ENCODE peak calls at places on chromosome 19, in five cellular contexts. One of them, this sample, is unnamed.

GRCh38 chr19:45632468-45633196 is 6.6 kb downstream of the EML2 start:
- DNase-seq in endodermal cell: peak; percentile 98
- DNase-seq in mesendoderm: peak; percentile 92
- DNase-seq in right lobe of liver: no peak
- DNase-seq in effector memory CD4-positive, alpha-beta T cell: peak; percentile 26
- DNase-seq in this sample: peak; percentile 34

GRCh38 chr19:28437390-28438346 is 775.3 kb downstream of the UQCRFS1 start:
- DNase-seq in endodermal cell: no peak
- DNase-seq in mesendoderm: no peak
- DNase-seq in right lobe of liver: no peak
- DNase-seq in effector memory CD4-positive, alpha-beta T cell: no peak
- DNase-seq in this sample: no peak

GRCh38 chr19:22532388-22533310 is 101.5 kb upstream of the ZNF492 start:
- DNase-seq in endodermal cell: no peak
- DNase-seq in mesendoderm: no peak
- DNase-seq in right lobe of liver: peak; percentile 55
- DNase-seq in effector memory CD4-positive, alpha-beta T cell: no peak
- DNase-seq in this sample: no peak

GRCh38 chr19:4534836-4535658 is at the start of gene PLIN5:
- DNase-seq in endodermal cell: peak; percentile 97
- DNase-seq in mesendoderm: peak; percentile 92
- DNase-seq in right lobe of liver: peak; percentile 98
- DNase-seq in effector memory CD4-positive, alpha-beta T cell: peak; percentile 14
- DNase-seq in this sample: peak; percentile 57

GRCh38 chr19:9498183-9498902 is at the start of gene ZNF560:
- DNase-seq in endodermal cell: peak; percentile 55
- DNase-seq in mesendoderm: no peak
- DNase-seq in right lobe of liver: no peak
- DNase-seq in effector memory CD4-positive, alpha-beta T cell: no peak
- DNase-seq in this sample: no peak

GRCh38 chr19:53881482-53882390 is at the start of gene PRKCG:
- DNase-seq in endodermal cell: peak; percentile 85
- DNase-seq in mesendoderm: peak; percentile 69
- DNase-seq in right lobe of liver: peak; percentile 49
- DNase-seq in effector memory CD4-positive, alpha-beta T cell: peak; percentile 68
- DNase-seq in this sample: peak; percentile 53

GRCh38 chr19:11540642-11541041 is 2.0 kb downstream of the CNN1 start:
- DNase-seq in endodermal cell: no peak
- DNase-seq in mesendoderm: no peak
- DNase-seq in right lobe of liver: no peak
- DNase-seq in effector memory CD4-positive, alpha-beta T cell: no peak
- DNase-seq in this sample: no peak

GRCh38 chr19:16367269-16367683 is 42.6 kb downstream of the KLF2 start:
- DNase-seq in endodermal cell: no peak
- DNase-seq in mesendoderm: no peak
- DNase-seq in right lobe of liver: no peak
- DNase-seq in effector memory CD4-positive, alpha-beta T cell: peak; percentile 64
- DNase-seq in this sample: no peak

GRCh38 chr19:31976775-31977536 is 368.5 kb upstream of the ZNF507 start:
- DNase-seq in endodermal cell: peak; percentile 21
- DNase-seq in mesendoderm: no peak
- DNase-seq in right lobe of liver: no peak
- DNase-seq in effector memory CD4-positive, alpha-beta T cell: no peak
- DNase-seq in this sample: no peak

GRCh38 chr19:17138937-17139598 is 63.5 kb downstream of the MYO9B start:
- DNase-seq in endodermal cell: no peak
- DNase-seq in mesendoderm: no peak
- DNase-seq in right lobe of liver: peak; percentile 94
- DNase-seq in effector memory CD4-positive, alpha-beta T cell: no peak
- DNase-seq in this sample: no peak

GRCh38 chr19:46862504-46862835 is 1.7 kb downstream of the ARHGAP35 start:
- DNase-seq in endodermal cell: no peak
- DNase-seq in mesendoderm: no peak
- DNase-seq in right lobe of liver: no peak
- DNase-seq in effector memory CD4-positive, alpha-beta T cell: no peak
- DNase-seq in this sample: no peak
- H3K4me1 ChIP-seq in endodermal cell: peaks cover 12% of the 10 kb centered on the region
- H3K4me1 ChIP-seq in mesendoderm: peaks cover 19% of the 10 kb centered on the region
- H3K4me1 ChIP-seq in right lobe of liver: no peaks in the 10 kb centered on the region
- H3K4me1 ChIP-seq in effector memory CD4-positive, alpha-beta T cell: peaks cover 31% of the 10 kb centered on the region
- H3K4me1 ChIP-seq in this sample: peaks cover 40% of the 10 kb centered on the region

GRCh38 chr19:48878219-48879024 is 6.2 kb downstream of the PPP1R15A start:
- DNase-seq in endodermal cell: no peak
- DNase-seq in mesendoderm: no peak
- DNase-seq in right lobe of liver: no peak
- DNase-seq in effector memory CD4-positive, alpha-beta T cell: no peak
- DNase-seq in this sample: no peak
- H3K4me1 ChIP-seq in endodermal cell: no peaks in the 10 kb centered on the region
- H3K4me1 ChIP-seq in mesendoderm: peaks cover 9% of the 10 kb centered on the region
- H3K4me1 ChIP-seq in right lobe of liver: no peaks in the 10 kb centered on the region
- H3K4me1 ChIP-seq in effector memory CD4-positive, alpha-beta T cell: peaks cover 29% of the 10 kb centered on the region
- H3K4me1 ChIP-seq in this sample: peaks cover 27% of the 10 kb centered on the region

GRCh38 chr19:19656451-19657396 is 6.8 kb downstream of the ATP13A1 start:
- DNase-seq in endodermal cell: no peak
- DNase-seq in mesendoderm: no peak
- DNase-seq in right lobe of liver: no peak
- DNase-seq in effector memory CD4-positive, alpha-beta T cell: no peak
- DNase-seq in this sample: no peak
- H3K4me1 ChIP-seq in endodermal cell: no peaks in the 10 kb centered on the region
- H3K4me1 ChIP-seq in mesendoderm: no peaks in the 10 kb centered on the region
- H3K4me1 ChIP-seq in right lobe of liver: no peaks in the 10 kb centered on the region
- H3K4me1 ChIP-seq in effector memory CD4-positive, alpha-beta T cell: peaks cover 5% of the 10 kb centered on the region
- H3K4me1 ChIP-seq in this sample: peaks cover 8% of the 10 kb centered on the region

DNA sequence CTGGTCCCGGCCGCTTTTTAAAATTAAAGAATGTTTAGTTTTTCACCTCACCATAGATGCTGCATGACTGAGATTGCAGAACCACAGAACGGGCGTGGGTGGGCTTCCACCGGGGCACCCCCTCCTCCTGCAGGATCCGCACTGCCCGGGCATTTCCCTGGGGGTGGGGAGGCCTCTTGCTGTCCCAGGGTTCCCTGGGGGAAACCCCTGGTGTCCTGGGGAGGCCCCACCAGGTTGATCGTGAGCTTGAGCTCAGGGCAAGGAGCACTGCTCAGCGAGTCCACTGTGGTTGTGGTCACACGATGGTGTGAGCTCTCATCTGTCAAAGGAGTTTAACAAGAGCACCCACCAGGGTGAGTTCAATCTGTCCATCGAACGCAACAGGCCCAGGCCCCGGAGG is 11.4 kb upstream of the TCF3 start:
- DNase-seq in endodermal cell: no peak
- DNase-seq in mesendoderm: no peak
- DNase-seq in right lobe of liver: no peak
- DNase-seq in effector memory CD4-positive, alpha-beta T cell: no peak
- DNase-seq in this sample: no peak
- H3K4me1 ChIP-seq in endodermal cell: no peaks in the 10 kb centered on the region
- H3K4me1 ChIP-seq in mesendoderm: no peaks in the 10 kb centered on the region
- H3K4me1 ChIP-seq in right lobe of liver: no peaks in the 10 kb centered on the region
- H3K4me1 ChIP-seq in effector memory CD4-positive, alpha-beta T cell: peaks cover 3% of the 10 kb centered on the region
- H3K4me1 ChIP-seq in this sample: peaks cover 10% of the 10 kb centered on the region

GRCh38 chr19:42121036-42121621 is 11.1 kb downstream of the POU2F2 start:
- DNase-seq in endodermal cell: no peak
- DNase-seq in mesendoderm: no peak
- DNase-seq in right lobe of liver: no peak
- DNase-seq in effector memory CD4-positive, alpha-beta T cell: no peak
- DNase-seq in this sample: no peak
- H3K4me1 ChIP-seq in endodermal cell: no peaks in the 10 kb centered on the region
- H3K4me1 ChIP-seq in mesendoderm: peaks cover 2% of the 10 kb centered on the region
- H3K4me1 ChIP-seq in right lobe of liver: no peaks in the 10 kb centered on the region
- H3K4me1 ChIP-seq in effector memory CD4-positive, alpha-beta T cell: peaks cover 39% of the 10 kb centered on the region
- H3K4me1 ChIP-seq in this sample: peaks cover 49% of the 10 kb centered on the region

GRCh38 chr19:2035590-2035991 is 15.5 kb downstream of the MKNK2 start:
- DNase-seq in endodermal cell: peak; percentile 81
- DNase-seq in mesendoderm: no peak
- DNase-seq in right lobe of liver: no peak
- DNase-seq in effector memory CD4-positive, alpha-beta T cell: no peak
- DNase-seq in this sample: no peak
- H3K4me1 ChIP-seq in endodermal cell: no peaks in the 10 kb centered on the region
- H3K4me1 ChIP-seq in mesendoderm: no peaks in the 10 kb centered on the region
- H3K4me1 ChIP-seq in right lobe of liver: peaks cover 5% of the 10 kb centered on the region
- H3K4me1 ChIP-seq in effector memory CD4-positive, alpha-beta T cell: peaks cover 30% of the 10 kb centered on the region
- H3K4me1 ChIP-seq in this sample: peaks cover 42% of the 10 kb centered on the region

DNA sequence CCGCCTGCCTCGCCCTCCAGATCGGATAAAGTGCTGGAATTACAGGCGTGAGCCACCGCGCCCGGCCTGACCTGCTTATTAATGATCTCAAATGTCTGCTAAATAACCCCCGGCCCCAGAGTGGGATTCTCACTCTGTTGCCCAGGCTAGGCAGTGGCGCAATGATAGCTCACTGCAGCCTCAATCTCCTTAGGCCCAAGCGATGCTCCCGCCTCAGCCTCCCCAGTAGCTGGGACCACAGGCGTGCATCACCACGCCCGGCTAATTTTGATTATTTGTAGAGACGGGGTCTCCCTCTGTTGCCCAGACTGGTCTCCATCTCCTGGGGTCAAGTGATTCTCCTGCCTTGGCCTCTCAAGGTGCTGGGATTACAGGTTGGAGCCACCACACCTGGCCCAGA is 626 bp upstream of the ATP5F1D start:
- DNase-seq in endodermal cell: peak; percentile 61
- DNase-seq in mesendoderm: no peak
- DNase-seq in right lobe of liver: no peak
- DNase-seq in effector memory CD4-positive, alpha-beta T cell: no peak
- DNase-seq in this sample: no peak
- H3K4me1 ChIP-seq in endodermal cell: peaks cover 5% of the 10 kb centered on the region
- H3K4me1 ChIP-seq in mesendoderm: no peaks in the 10 kb centered on the region
- H3K4me1 ChIP-seq in right lobe of liver: peaks cover 2% of the 10 kb centered on the region
- H3K4me1 ChIP-seq in effector memory CD4-positive, alpha-beta T cell: peaks cover 43% of the 10 kb centered on the region
- H3K4me1 ChIP-seq in this sample: peaks cover 58% of the 10 kb centered on the region

GRCh38 chr19:37963190-37963947 is 56.4 kb downstream of the SIPA1L3 start:
- DNase-seq in endodermal cell: no peak
- DNase-seq in mesendoderm: no peak
- DNase-seq in right lobe of liver: no peak
- DNase-seq in effector memory CD4-positive, alpha-beta T cell: no peak
- DNase-seq in this sample: no peak

GRCh38 chr19:37970699-37971098 is 63.7 kb downstream of the SIPA1L3 start:
- DNase-seq in endodermal cell: no peak
- DNase-seq in mesendoderm: no peak
- DNase-seq in right lobe of liver: no peak
- DNase-seq in effector memory CD4-positive, alpha-beta T cell: no peak
- DNase-seq in this sample: no peak

GRCh38 chr19:37964109-37964508 is 57.1 kb downstream of the SIPA1L3 start:
- DNase-seq in endodermal cell: no peak
- DNase-seq in mesendoderm: no peak
- DNase-seq in right lobe of liver: no peak
- DNase-seq in effector memory CD4-positive, alpha-beta T cell: no peak
- DNase-seq in this sample: no peak

GRCh38 chr19:37969695-37970094 is 62.7 kb downstream of the SIPA1L3 start:
- DNase-seq in endodermal cell: no peak
- DNase-seq in mesendoderm: no peak
- DNase-seq in right lobe of liver: no peak
- DNase-seq in effector memory CD4-positive, alpha-beta T cell: no peak
- DNase-seq in this sample: no peak

GRCh38 chr19:37966211-37967072 is 59.4 kb downstream of the SIPA1L3 start:
- DNase-seq in endodermal cell: no peak
- DNase-seq in mesendoderm: no peak
- DNase-seq in right lobe of liver: no peak
- DNase-seq in effector memory CD4-positive, alpha-beta T cell: no peak
- DNase-seq in this sample: no peak
- H3K4me1 ChIP-seq in endodermal cell: no peaks in the 10 kb centered on the region
- H3K4me1 ChIP-seq in mesendoderm: no peaks in the 10 kb centered on the region
- H3K4me1 ChIP-seq in right lobe of liver: no peaks in the 10 kb centered on the region
- H3K4me1 ChIP-seq in effector memory CD4-positive, alpha-beta T cell: no peaks in the 10 kb centered on the region
- H3K4me1 ChIP-seq in this sample: no peaks in the 10 kb centered on the region

This sample was measured in CD8-positive, alpha-beta T cell.